ENCODE peak calls at places on chromosomes 6 and 20, in seven cellular contexts. C, Y, X, U, Q, A and F are unnamed samples.

GRCh38 chr6:136527831-136528230 is 22.4 kb downstream of the MAP7 start:
- DNase-seq in C (peak; percentile 5), Y (no peak), X (no peak), U (no peak), Q (no peak), A (no peak), F (no peak)

GRCh38 chr6:137661601-137662000 is 167.4 kb upstream of the OLIG3 start:
- DNase-seq in C (no peak), Y (no peak), X (peak; percentile 26), U (peak; percentile 54), Q (no peak), A (peak; percentile 6), F (no peak)

GRCh38 chr6:70166088-70166958 is 136.6 kb downstream of the COL9A1 start:
- DNase-seq in C (peak; percentile 56), Y (peak; percentile 40), X (no peak), U (peak; percentile 44), Q (peak; percentile 79), A (peak; percentile 12), F (no peak)

GRCh38 chr6:147161974-147162495 is 42.2 kb upstream of the STXBP5 start:
- DNase-seq in C (peak; percentile 65), Y (no peak), X (no peak), U (no peak), Q (peak; percentile 23), A (no peak), F (no peak)

GRCh38 chr6:130029163-130029562 is 10.8 kb downstream of the L3MBTL3 start:
- DNase-seq in C (no peak), Y (no peak), X (peak; percentile 3), U (no peak), Q (no peak), A (no peak), F (no peak)

GRCh38 chr6:118786696-118787453 is 107.1 kb upstream of the ASF1A start:
- DNase-seq in C (no peak), Y (no peak), X (no peak), U (no peak), Q (no peak), A (no peak), F (no peak)

GRCh38 chr20:57620999-57621398 is 773 bp upstream of the ZBP1 start:
- DNase-seq in C (no peak), Y (no peak), X (no peak), U (no peak), Q (no peak), A (no peak), F (no peak)

GRCh38 chr6:139766796-139767195 is 392.3 kb upstream of the CITED2 start:
- DNase-seq in C (no peak), Y (no peak), X (no peak), U (no peak), Q (no peak), A (no peak), F (no peak)

GRCh38 chr6:159616456-159616855 is 76.6 kb downstream of the SOD2 start:
- DNase-seq in C (no peak), Y (no peak), X (no peak), U (no peak), Q (no peak), A (no peak), F (no peak)

GRCh38 chr6:4612636-4613171 is 163.5 kb upstream of the CDYL start:
- DNase-seq in C (no peak), Y (no peak), X (no peak), U (peak; percentile 53), Q (peak; percentile 30), A (no peak), F (peak; percentile 70)

GRCh38 chr6:88704980-88705379 is 258.4 kb downstream of the RNGTT start:
- DNase-seq in C (no peak), Y (no peak), X (no peak), U (no peak), Q (no peak), A (no peak), F (no peak)

GRCh38 chr20:10469599-10469998 is 34.5 kb downstream of the SLX4IP start:
- DNase-seq in C (peak; percentile 59), Y (peak; percentile 35), X (no peak), U (peak; percentile 28), Q (peak; percentile 84), A (no peak), F (peak; percentile 88)

GRCh38 chr6:19705606-19706005 is 131.6 kb upstream of the ID4 start:
- DNase-seq in C (peak; percentile 29), Y (no peak), X (no peak), U (no peak), Q (no peak), A (no peak), F (no peak)

GRCh38 chr20:47521059-47521808 is 19.5 kb downstream of the NCOA3 start:
- DNase-seq in C (peak; percentile 41), Y (no peak), X (no peak), U (no peak), Q (peak; percentile 32), A (no peak), F (no peak)

GRCh38 chr20:50320910-50321796 is 130.5 kb downstream of the CEBPB start:
- DNase-seq in C (peak; percentile 94), Y (no peak), X (no peak), U (peak; percentile 91), Q (peak; percentile 96), A (no peak), F (peak; percentile 98)

GRCh38 chr20:57991211-57991841 is 237.1 kb downstream of the ANKRD60 start:
- DNase-seq in C (peak; percentile 78), Y (no peak), X (no peak), U (peak; percentile 29), Q (no peak), A (no peak), F (no peak)

GRCh38 chr6:16409531-16410441 is 171.4 kb downstream of the GMPR start:
- DNase-seq in C (peak; percentile 17), Y (peak; percentile 41), X (peak; percentile 37), U (peak; percentile 57), Q (peak; percentile 69), A (peak; percentile 44), F (peak; percentile 74)

GRCh38 chr6:96816182-96816888 is 20.9 kb downstream of the GPR63 start:
- DNase-seq in C (no peak), Y (no peak), X (no peak), U (no peak), Q (peak; percentile 26), A (no peak), F (no peak)

GRCh38 chr6:31717499-31718222 is 2.5 kb downstream of the LY6G6D start:
- DNase-seq in C (no peak), Y (no peak), X (no peak), U (no peak), Q (peak; percentile 26), A (no peak), F (no peak)

GRCh38 chr6:63764318-63764916 is 128.8 kb downstream of the PHF3 start:
- DNase-seq in C (peak; percentile 39), Y (no peak), X (no peak), U (no peak), Q (peak; percentile 65), A (no peak), F (no peak)

GRCh38 chr6:57173056-57173885 is 1.1 kb downstream of the BAG2 start:
- DNase-seq in C (peak; percentile 39), Y (no peak), X (no peak), U (no peak), Q (peak; percentile 19), A (no peak), F (no peak)

GRCh38 chr20:43433250-43433854 is 24.3 kb upstream of the SRSF6 start:
- DNase-seq in C (no peak), Y (no peak), X (no peak), U (no peak), Q (no peak), A (no peak), F (no peak)

GRCh38 chr6:163284151-163284550 is 130.4 kb upstream of the QKI start:
- DNase-seq in C (no peak), Y (no peak), X (no peak), U (no peak), Q (no peak), A (no peak), F (no peak)

GRCh38 chr20:25139061-25139705 is 56.3 kb upstream of the ENTPD6 start:
- DNase-seq in C (no peak), Y (no peak), X (no peak), U (no peak), Q (no peak), A (no peak), F (no peak)

GRCh38 chr20:58875541-58876134 is 23.1 kb downstream of the GNAS start:
- DNase-seq in C (peak; percentile 87), Y (no peak), X (no peak), U (no peak), Q (no peak), A (no peak), F (no peak)

GRCh38 chr6:78746457-78746856 is 120.9 kb upstream of the IRAK1BP1 start:
- DNase-seq in C (peak; percentile 17), Y (no peak), X (no peak), U (no peak), Q (no peak), A (no peak), F (no peak)

GRCh38 chr20:63090052-63090451 is 83.3 kb upstream of the BHLHE23 start:
- DNase-seq in C (no peak), Y (no peak), X (no peak), U (peak; percentile 6), Q (no peak), A (no peak), F (peak; percentile 26)

GRCh38 chr6:37878150-37878710 is 58.7 kb downstream of the ZFAND3 start:
- DNase-seq in C (no peak), Y (no peak), X (no peak), U (no peak), Q (no peak), A (no peak), F (no peak)

GRCh38 chr6:135182993-135183531 is 2.0 kb downstream of the MYB start:
- DNase-seq in C (no peak), Y (no peak), X (peak; percentile 35), U (no peak), Q (peak; percentile 58), A (peak; percentile 74), F (no peak)

GRCh38 chr6:81531869-81532561 is 220.5 kb downstream of the TENT5A start:
- DNase-seq in C (no peak), Y (no peak), X (no peak), U (no peak), Q (no peak), A (no peak), F (no peak)

GRCh38 chr20:3003416-3003815 is 40.0 kb upstream of the GNRH2 start:
- DNase-seq in C (no peak), Y (no peak), X (no peak), U (no peak), Q (no peak), A (no peak), F (no peak)

GRCh38 chr6:36547646-36548400 is 544 bp upstream of the STK38 start:
- DNase-seq in C (no peak), Y (no peak), X (no peak), U (no peak), Q (no peak), A (no peak), F (no peak)

GRCh38 chr6:78076371-78076770 is 423.5 kb downstream of the MEI4 start:
- DNase-seq in C (no peak), Y (no peak), X (no peak), U (no peak), Q (no peak), A (no peak), F (no peak)